ENCODE peak calls at places on chromosome 9, in five cellular contexts. H, D, A, R and M are unnamed samples.

GRCh38 chr9:134548618-134549017 is 93.0 kb upstream of the COL5A1 start:
- DNase-seq in H (no peak), D (no peak), A (no peak), R (no peak), M (no peak)

GRCh38 chr9:2026598-2026997 is 11.5 kb downstream of the SMARCA2 start:
- DNase-seq in R (no peak), H (no peak), A (peak; percentile 56), D (no peak), M (no peak)

GRCh38 chr9:70318002-70318401 is 59.2 kb downstream of the SMC5 start:
- DNase-seq in R (no peak), H (no peak), A (no peak), D (no peak), M (no peak)

GRCh38 chr9:99173570-99174504 is 47.9 kb downstream of the ALG2 start:
- DNase-seq in A (no peak), R (no peak), H (no peak), D (no peak), M (no peak)

GRCh38 chr9:135536166-135536565 is 9.8 kb upstream of the OBP2A start:
- DNase-seq in H (no peak), R (no peak), A (no peak), D (no peak), M (no peak)

GRCh38 chr9:69811329-69811989 is 9.2 kb upstream of the CFAP95 start:
- DNase-seq in D (no peak), A (no peak), R (no peak), H (no peak), M (no peak)

GRCh38 chr9:81741103-81741502 is 51.8 kb upstream of the TLE1 start:
- DNase-seq in H (no peak), A (no peak), D (no peak), R (no peak), M (no peak)

GRCh38 chr9:129626944-129627297 is 958 bp downstream of the NTMT1 start:
- DNase-seq in A (no peak), H (no peak), D (peak; percentile 75), R (no peak), M (no peak)

GRCh38 chr9:100117316-100117715 is 18.3 kb downstream of the INVS start:
- DNase-seq in A (no peak), R (no peak), H (no peak), D (no peak), M (no peak)

GRCh38 chr9:129081388-129081889 is 528 bp downstream of the DOLPP1 start:
- DNase-seq in R (no peak), D (no peak), A (no peak), H (no peak), M (no peak)

GRCh38 chr9:32954642-32955041 is 46.8 kb downstream of the APTX start:
- DNase-seq in R (no peak), A (no peak), H (no peak), D (no peak), M (no peak)

GRCh38 chr9:107735821-107736220 is 246.3 kb upstream of the KLF4 start:
- DNase-seq in D (no peak), R (no peak), H (no peak), A (no peak), M (no peak)

GRCh38 chr9:107733530-107733907 is 243.9 kb upstream of the KLF4 start:
- DNase-seq in D (no peak), R (peak; percentile 64), A (no peak), H (no peak), M (peak; percentile 75)

GRCh38 chr9:107732781-107733529 is 243.4 kb upstream of the KLF4 start:
- DNase-seq in A (no peak), R (peak; percentile 53), D (no peak), H (peak; percentile 48), M (no peak)

GRCh38 chr9:107737610-107737986 is 248.0 kb upstream of the KLF4 start:
- DNase-seq in D (no peak), H (no peak), R (no peak), A (no peak), M (no peak)

GRCh38 chr9:107734231-107735014 is 244.9 kb upstream of the KLF4 start:
- DNase-seq in D (no peak), R (peak; percentile 50), H (no peak), A (no peak), M (peak; percentile 82)
- H3K4me1 ChIP-seq in D (peaks cover 26% of the 10 kb centered on the region), R (peaks cover 5% of the 10 kb centered on the region), H (peaks cover 23% of the 10 kb centered on the region), A (no peaks in the 10 kb centered on the region), M (no peaks in the 10 kb centered on the region)

GRCh38 chr9:111456536-111456935 is 27.6 kb downstream of the ECPAS start:
- DNase-seq in R (no peak), D (no peak), H (no peak), A (no peak), M (no peak)
- H3K27ac ChIP-seq in R (no peak overlapping the region), D (no peak overlapping the region), H (peak overlapping the region; percentile 1), A (no peak overlapping the region), M (no peak overlapping the region)

DNA sequence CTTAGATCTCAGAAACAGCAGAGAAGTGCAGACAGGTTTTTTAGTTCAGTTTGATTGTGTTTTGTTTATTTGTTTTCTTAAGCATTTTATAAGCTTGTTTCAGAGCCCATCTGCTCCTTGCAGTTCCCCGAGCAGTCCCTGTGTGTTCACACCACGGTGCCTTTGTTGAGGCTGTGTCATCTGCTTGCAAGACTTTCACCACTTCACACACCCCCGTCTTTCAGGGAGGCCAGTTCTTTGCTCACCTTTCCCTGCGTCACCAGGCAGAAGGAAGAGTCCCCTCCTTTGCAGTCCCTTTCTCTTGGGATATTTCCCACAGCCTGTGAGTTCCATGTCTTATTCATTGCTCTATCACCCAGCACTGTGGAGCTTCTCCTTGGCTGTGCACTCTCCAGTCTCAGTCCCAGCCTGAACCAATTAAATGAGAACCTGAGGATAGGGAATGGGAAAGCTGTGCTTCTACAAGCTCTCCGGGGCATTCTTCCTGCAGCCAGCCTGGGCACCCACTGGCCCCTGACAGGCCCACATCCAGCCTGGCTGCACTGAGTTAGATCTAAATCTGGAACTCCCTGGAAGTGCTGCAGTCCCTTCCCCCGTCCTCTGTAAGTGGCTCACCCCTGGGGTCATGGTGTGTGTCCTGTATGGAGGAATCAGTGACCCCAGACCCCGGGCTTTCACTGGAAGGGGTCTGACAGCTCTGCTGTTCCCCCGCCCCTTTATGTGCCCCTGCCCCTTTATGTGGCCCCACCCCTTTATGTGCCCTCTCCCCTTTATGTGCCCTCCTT is 5.5 kb downstream of the MVB12B start:
- DNase-seq in A (no peak), H (no peak), D (peak; percentile 47), R (no peak), M (no peak)
- H3K4me1 ChIP-seq in A (no peaks in the 10 kb centered on the region), H (peaks cover 26% of the 10 kb centered on the region), D (peaks cover 38% of the 10 kb centered on the region), R (no peaks in the 10 kb centered on the region), M (no peaks in the 10 kb centered on the region)

DNA sequence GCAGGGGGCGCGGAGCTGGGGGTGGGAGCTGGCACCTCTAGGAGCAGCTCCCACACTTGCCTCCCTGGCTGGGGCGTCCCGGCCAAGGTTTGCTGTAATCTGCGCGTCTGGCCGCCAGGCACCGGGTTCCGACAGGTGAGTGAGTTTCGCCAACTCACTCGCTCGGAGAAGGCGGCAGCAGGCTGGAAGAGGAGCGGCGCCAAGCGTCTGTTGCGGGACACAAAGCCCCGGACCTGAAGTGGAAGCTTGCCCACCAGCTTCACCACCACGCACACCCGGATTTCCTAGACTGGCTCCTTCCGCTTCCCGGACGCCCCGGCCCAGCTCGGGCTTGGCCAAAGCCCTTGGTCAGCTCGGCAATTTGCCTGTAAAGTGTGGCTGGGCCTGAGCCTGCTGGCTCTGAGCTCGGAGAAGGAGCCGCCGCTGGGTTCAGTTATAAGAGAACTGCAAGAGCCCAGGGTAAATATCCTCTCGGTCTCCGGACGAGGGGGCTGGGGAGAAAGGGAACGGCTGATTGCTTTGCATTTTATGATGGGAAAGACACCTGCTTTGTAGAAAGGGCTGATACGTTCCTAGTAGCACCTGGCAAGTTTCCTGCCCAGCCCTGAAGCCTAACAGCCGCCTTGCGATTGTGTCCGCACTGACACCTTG is 461 bp upstream of the GNA14 start:
- DNase-seq in A (no peak), R (peak; percentile 69), D (no peak), H (peak; percentile 63), M (peak; percentile 83)
- H3K27ac ChIP-seq in A (no peak overlapping the region), R (peak overlapping the region; percentile 86), D (no peak overlapping the region), H (peak overlapping the region; percentile 72), M (no peak overlapping the region)

GRCh38 chr9:14238518-14238917 is 75.4 kb downstream of the NFIB start:
- DNase-seq in R (no peak), A (no peak), H (no peak), D (peak; percentile 47), M (no peak)

GRCh38 chr9:14240491-14240890 is 73.5 kb downstream of the NFIB start:
- DNase-seq in D (no peak), R (no peak), H (no peak), A (no peak), M (no peak)

GRCh38 chr9:14236586-14236985 is 77.4 kb downstream of the NFIB start:
- DNase-seq in R (no peak), H (no peak), A (no peak), D (no peak), M (no peak)

GRCh38 chr9:14243514-14244042 is 70.4 kb downstream of the NFIB start:
- DNase-seq in H (no peak), R (no peak), A (no peak), D (no peak), M (no peak)

GRCh38 chr9:14238044-14238443 is 75.9 kb downstream of the NFIB start:
- DNase-seq in R (no peak), D (peak; percentile 49), H (no peak), A (no peak), M (no peak)
- H3K4me1 ChIP-seq in R (no peaks in the 10 kb centered on the region), D (peaks cover 31% of the 10 kb centered on the region), H (peaks cover 60% of the 10 kb centered on the region), A (no peaks in the 10 kb centered on the region), M (peaks cover 3% of the 10 kb centered on the region)

GRCh38 chr9:87556821-87557220 is 59.2 kb downstream of the DAPK1 start:
- DNase-seq in H (no peak), R (peak; percentile 31), A (no peak), D (no peak), M (no peak)

GRCh38 chr9:87551692-87552303 is 54.1 kb downstream of the DAPK1 start:
- DNase-seq in H (no peak), A (no peak), R (no peak), D (no peak), M (no peak)

GRCh38 chr9:87554976-87555375 is 57.3 kb downstream of the DAPK1 start:
- DNase-seq in R (no peak), H (no peak), A (no peak), D (no peak), M (no peak)

GRCh38 chr9:87556039-87556438 is 58.4 kb downstream of the DAPK1 start:
- DNase-seq in D (no peak), H (no peak), R (no peak), A (no peak), M (no peak)

GRCh38 chr9:87554177-87554940 is 56.7 kb downstream of the DAPK1 start:
- DNase-seq in R (no peak), D (no peak), A (no peak), H (no peak), M (peak; percentile 63)
- H3K27ac ChIP-seq in R (peak overlapping the region; percentile 26), D (no peak overlapping the region), A (no peak overlapping the region), H (peak overlapping the region; percentile 63), M (no peak overlapping the region)

GRCh38 chr9:97981828-97982164 is 1.3 kb upstream of the ANP32B start:
- DNase-seq in H (no peak), A (no peak), R (no peak), D (no peak), M (no peak)

GRCh38 chr9:97983524-97984187 is 515 bp downstream of the ANP32B start:
- DNase-seq in D (peak; percentile 49), H (peak; percentile 52), R (no peak), A (peak; percentile 61), M (peak; percentile 85)

GRCh38 chr9:97980918-97981827 is 2.0 kb upstream of the ANP32B start:
- DNase-seq in H (no peak), R (peak; percentile 34), D (no peak), A (no peak), M (no peak)

GRCh38 chr9:97982719-97983523 is at the start of gene ANP32B:
- DNase-seq in H (peak; percentile 90), D (peak; percentile 87), R (peak; percentile 91), A (peak; percentile 95), M (peak; percentile 97)

GRCh38 chr9:97982191-97982718 is 886 bp upstream of the ANP32B start:
- DNase-seq in H (no peak), D (no peak), R (no peak), A (no peak), M (no peak)
- H3K4me1 ChIP-seq in H (peaks cover 37% of the 10 kb centered on the region), D (peaks cover 22% of the 10 kb centered on the region), R (no peaks in the 10 kb centered on the region), A (peaks cover 45% of the 10 kb centered on the region), M (peaks cover 2% of the 10 kb centered on the region)